ENCODE peak calls at places on chromosomes 7 and 10, in four cellular contexts. One of them, this sample, is unnamed.

GRCh38 chr10:78515037-78515872 is 481.6 kb downstream of the RPS24 start:
- DNase-seq in astrocyte of the spinal cord: no peak
- DNase-seq in activated T-cell treated with anti-CD3 and anti-CD28 coated beads, Interleukin-2, amount 50 U/mL, for 4 hours: no peak
- DNase-seq in T-helper 2 cell: no peak
- DNase-seq in this sample: peak

GRCh38 chr7:28296571-28297483 is 115.5 kb upstream of the CREB5 start:
- DNase-seq in activated T-cell treated with anti-CD3 and anti-CD28 coated beads, Interleukin-2, amount 50 U/mL, for 4 hours: peak
- DNase-seq in astrocyte of the spinal cord: peak
- DNase-seq in T-helper 2 cell: peak
- DNase-seq in this sample: peak

GRCh38 chr7:130888017-130888371 is 154.0 kb upstream of the KLF14 start:
- DNase-seq in astrocyte of the spinal cord: no peak
- DNase-seq in T-helper 2 cell: no peak
- DNase-seq in activated T-cell treated with anti-CD3 and anti-CD28 coated beads, Interleukin-2, amount 50 U/mL, for 4 hours: no peak
- DNase-seq in this sample: no peak

GRCh38 chr10:91653214-91653875 is 20.5 kb upstream of the PPP1R3C start:
- DNase-seq in T-helper 2 cell: no peak
- DNase-seq in activated T-cell treated with anti-CD3 and anti-CD28 coated beads, Interleukin-2, amount 50 U/mL, for 4 hours: no peak
- DNase-seq in astrocyte of the spinal cord: peak
- DNase-seq in this sample: no peak

GRCh38 chr10:15120523-15120922 is 23.4 kb downstream of the RPP38 start:
- DNase-seq in T-helper 2 cell: no peak
- DNase-seq in activated T-cell treated with anti-CD3 and anti-CD28 coated beads, Interleukin-2, amount 50 U/mL, for 4 hours: no peak
- DNase-seq in astrocyte of the spinal cord: peak
- DNase-seq in this sample: no peak

GRCh38 chr7:39624202-39624807 is 933 bp downstream of the RALA start:
- DNase-seq in astrocyte of the spinal cord: no peak
- DNase-seq in T-helper 2 cell: no peak
- DNase-seq in activated T-cell treated with anti-CD3 and anti-CD28 coated beads, Interleukin-2, amount 50 U/mL, for 4 hours: no peak
- DNase-seq in this sample: peak

GRCh38 chr10:77983384-77984341 is 45.7 kb downstream of the POLR3A start:
- DNase-seq in T-helper 2 cell: no peak
- DNase-seq in activated T-cell treated with anti-CD3 and anti-CD28 coated beads, Interleukin-2, amount 50 U/mL, for 4 hours: no peak
- DNase-seq in astrocyte of the spinal cord: peak
- DNase-seq in this sample: no peak

GRCh38 chr7:96120856-96121255 is 201.0 kb downstream of the SLC25A13 start:
- DNase-seq in T-helper 2 cell: no peak
- DNase-seq in astrocyte of the spinal cord: no peak
- DNase-seq in activated T-cell treated with anti-CD3 and anti-CD28 coated beads, Interleukin-2, amount 50 U/mL, for 4 hours: no peak
- DNase-seq in this sample: peak

GRCh38 chr10:11687357-11687771 is 54.8 kb upstream of the ECHDC3 start:
- DNase-seq in T-helper 2 cell: no peak
- DNase-seq in astrocyte of the spinal cord: no peak
- DNase-seq in activated T-cell treated with anti-CD3 and anti-CD28 coated beads, Interleukin-2, amount 50 U/mL, for 4 hours: no peak
- DNase-seq in this sample: no peak

GRCh38 chr10:27783660-27784059 is 38.0 kb upstream of the MKX start:
- DNase-seq in activated T-cell treated with anti-CD3 and anti-CD28 coated beads, Interleukin-2, amount 50 U/mL, for 4 hours: no peak
- DNase-seq in T-helper 2 cell: no peak
- DNase-seq in astrocyte of the spinal cord: peak
- DNase-seq in this sample: no peak

GRCh38 chr7:155458317-155459132 is 596 bp downstream of the EN2 start:
- DNase-seq in T-helper 2 cell: no peak
- DNase-seq in astrocyte of the spinal cord: no peak
- DNase-seq in activated T-cell treated with anti-CD3 and anti-CD28 coated beads, Interleukin-2, amount 50 U/mL, for 4 hours: no peak
- DNase-seq in this sample: peak

GRCh38 chr7:29987821-29988317 is 1.7 kb downstream of the SCRN1 start:
- DNase-seq in astrocyte of the spinal cord: peak
- DNase-seq in T-helper 2 cell: no peak
- DNase-seq in activated T-cell treated with anti-CD3 and anti-CD28 coated beads, Interleukin-2, amount 50 U/mL, for 4 hours: no peak
- DNase-seq in this sample: peak

GRCh38 chr10:47156873-47157272 is 143.1 kb upstream of the GDF10 start:
- DNase-seq in astrocyte of the spinal cord: no peak
- DNase-seq in activated T-cell treated with anti-CD3 and anti-CD28 coated beads, Interleukin-2, amount 50 U/mL, for 4 hours: no peak
- DNase-seq in T-helper 2 cell: no peak
- DNase-seq in this sample: no peak

GRCh38 chr10:17004801-17005380 is 124.7 kb downstream of the CUBN start:
- DNase-seq in activated T-cell treated with anti-CD3 and anti-CD28 coated beads, Interleukin-2, amount 50 U/mL, for 4 hours: no peak
- DNase-seq in T-helper 2 cell: no peak
- DNase-seq in astrocyte of the spinal cord: no peak
- DNase-seq in this sample: no peak

GRCh38 chr7:29091722-29092121 is 54.6 kb downstream of the CPVL start:
- DNase-seq in T-helper 2 cell: no peak
- DNase-seq in activated T-cell treated with anti-CD3 and anti-CD28 coated beads, Interleukin-2, amount 50 U/mL, for 4 hours: no peak
- DNase-seq in astrocyte of the spinal cord: peak
- DNase-seq in this sample: peak

GRCh38 chr10:132862485-132863420 is 76.8 kb upstream of the NKX6-2 start:
- DNase-seq in astrocyte of the spinal cord: no peak
- DNase-seq in T-helper 2 cell: no peak
- DNase-seq in activated T-cell treated with anti-CD3 and anti-CD28 coated beads, Interleukin-2, amount 50 U/mL, for 4 hours: peak
- DNase-seq in this sample: no peak

GRCh38 chr7:94832051-94832450 is 75.3 kb upstream of the PPP1R9A start:
- DNase-seq in activated T-cell treated with anti-CD3 and anti-CD28 coated beads, Interleukin-2, amount 50 U/mL, for 4 hours: no peak
- DNase-seq in astrocyte of the spinal cord: no peak
- DNase-seq in T-helper 2 cell: no peak
- DNase-seq in this sample: no peak

GRCh38 chr10:31133628-31134302 is 102.1 kb upstream of the ZNF438 start:
- DNase-seq in T-helper 2 cell: peak
- DNase-seq in astrocyte of the spinal cord: peak
- DNase-seq in activated T-cell treated with anti-CD3 and anti-CD28 coated beads, Interleukin-2, amount 50 U/mL, for 4 hours: peak
- DNase-seq in this sample: peak

GRCh38 chr10:83214178-83214577 is 925.1 kb upstream of the GHITM start:
- DNase-seq in activated T-cell treated with anti-CD3 and anti-CD28 coated beads, Interleukin-2, amount 50 U/mL, for 4 hours: no peak
- DNase-seq in astrocyte of the spinal cord: no peak
- DNase-seq in T-helper 2 cell: no peak
- DNase-seq in this sample: peak

GRCh38 chr7:143901360-143901709 is 641 bp downstream of the TCAF1 start:
- DNase-seq in T-helper 2 cell: no peak
- DNase-seq in astrocyte of the spinal cord: peak
- DNase-seq in activated T-cell treated with anti-CD3 and anti-CD28 coated beads, Interleukin-2, amount 50 U/mL, for 4 hours: no peak
- DNase-seq in this sample: no peak

GRCh38 chr7:34135924-34136323 is 230.6 kb downstream of the BMPER start:
- DNase-seq in T-helper 2 cell: no peak
- DNase-seq in activated T-cell treated with anti-CD3 and anti-CD28 coated beads, Interleukin-2, amount 50 U/mL, for 4 hours: no peak
- DNase-seq in astrocyte of the spinal cord: no peak
- DNase-seq in this sample: peak

GRCh38 chr7:116571037-116571436 is 46.2 kb downstream of the CAV1 start:
- DNase-seq in activated T-cell treated with anti-CD3 and anti-CD28 coated beads, Interleukin-2, amount 50 U/mL, for 4 hours: no peak
- DNase-seq in astrocyte of the spinal cord: peak
- DNase-seq in T-helper 2 cell: no peak
- DNase-seq in this sample: no peak

GRCh38 chr7:92953657-92954056 is 117.3 kb upstream of the CDK6 start:
- DNase-seq in activated T-cell treated with anti-CD3 and anti-CD28 coated beads, Interleukin-2, amount 50 U/mL, for 4 hours: no peak
- DNase-seq in T-helper 2 cell: no peak
- DNase-seq in astrocyte of the spinal cord: no peak
- DNase-seq in this sample: peak

GRCh38 chr10:80167471-80167870 is 34.9 kb downstream of the PLAC9 start:
- DNase-seq in activated T-cell treated with anti-CD3 and anti-CD28 coated beads, Interleukin-2, amount 50 U/mL, for 4 hours: no peak
- DNase-seq in astrocyte of the spinal cord: no peak
- DNase-seq in T-helper 2 cell: no peak
- DNase-seq in this sample: no peak

GRCh38 chr7:66626236-66626957 is 2.3 kb upstream of the KCTD7 start:
- DNase-seq in astrocyte of the spinal cord: no peak
- DNase-seq in T-helper 2 cell: no peak
- DNase-seq in activated T-cell treated with anti-CD3 and anti-CD28 coated beads, Interleukin-2, amount 50 U/mL, for 4 hours: no peak
- DNase-seq in this sample: no peak

This sample was measured in NCI-H69.